ENCODE peak calls at places on chromosomes 5 and 9, in five cellular contexts. S is retinal pigment epithelial cell; H is activated T-cell treated with anti-CD3 and anti-CD28 coated beads, Interleukin-2, amount 50 U/mL, for 1 hour; N is bronchial epithelial cell; Y is AG08395. O is an unnamed sample.

GRCh38 chr5:125823572-125823971 is 599.6 kb upstream of the GRAMD2B start:
- DNase-seq in S (no peak), H (no peak), N (peak; percentile 44), Y (no peak), O (no peak)

GRCh38 chr5:134018154-134018985 is 13.6 kb upstream of the VDAC1 start:
- DNase-seq in S (no peak), H (no peak), N (peak; percentile 33), Y (peak; percentile 27), O (peak; percentile 92)

GRCh38 chr5:78893959-78894676 is 91.0 kb downstream of the ARSB start:
- DNase-seq in S (no peak), H (no peak), N (no peak), Y (no peak), O (no peak)

GRCh38 chr9:21465859-21466518 is 16.1 kb downstream of the IFNE start:
- DNase-seq in S (peak; percentile 29), H (no peak), N (peak; percentile 60), Y (peak; percentile 79), O (no peak)

GRCh38 chr9:124784503-124784902 is 7.6 kb downstream of the OLFML2A start:
- DNase-seq in S (no peak), H (no peak), N (no peak), Y (peak; percentile 72), O (no peak)

GRCh38 chr9:20884985-20885593 is 146.4 kb downstream of the HACD4 start:
- DNase-seq in S (no peak), H (peak; percentile 47), N (peak; percentile 45), Y (peak; percentile 40), O (peak; percentile 54)

GRCh38 chr9:126564716-126565115 is 49.0 kb upstream of the LMX1B start:
- DNase-seq in S (no peak), H (no peak), N (no peak), Y (no peak), O (no peak)

GRCh38 chr5:125719681-125720676 is 703.2 kb upstream of the GRAMD2B start:
- DNase-seq in S (no peak), H (no peak), N (peak; percentile 90), Y (no peak), O (no peak)

GRCh38 chr9:124716795-124717194 is 54.3 kb downstream of the NR6A1 start:
- DNase-seq in S (no peak), H (no peak), N (peak; percentile 86), Y (peak; percentile 22), O (no peak)

GRCh38 chr5:138148811-138149210 is 9.6 kb upstream of the NME5 start:
- DNase-seq in S (peak; percentile 8), H (no peak), N (peak; percentile 92), Y (peak; percentile 40), O (no peak)

GRCh38 chr9:127805620-127806019 is 2.9 kb downstream of the FPGS start:
- DNase-seq in S (no peak), H (peak; percentile 41), N (peak; percentile 22), Y (no peak), O (peak; percentile 49)

GRCh38 chr9:129166962-129167557 is 11.0 kb downstream of the IER5L start:
- DNase-seq in S (no peak), H (no peak), N (peak; percentile 93), Y (peak; percentile 94), O (peak; percentile 37)

GRCh38 chr5:67393211-67393610 is 196.6 kb upstream of the CD180 start:
- DNase-seq in S (no peak), H (no peak), N (no peak), Y (no peak), O (no peak)

GRCh38 chr5:41122459-41122858 is 51.3 kb upstream of the MROH2B start:
- DNase-seq in S (no peak), H (no peak), N (no peak), Y (no peak), O (no peak)

GRCh38 chr5:14881826-14882225 is 10.2 kb upstream of the ANKH start:
- DNase-seq in S (no peak), H (no peak), N (no peak), Y (no peak), O (no peak)

GRCh38 chr9:89256690-89257089 is 54.3 kb upstream of the CKS2 start:
- DNase-seq in S (no peak), H (no peak), N (no peak), Y (no peak), O (no peak)

GRCh38 chr5:73945505-73945904 is 319.5 kb downstream of the ARHGEF28 start:
- DNase-seq in S (no peak), H (no peak), N (no peak), Y (no peak), O (no peak)

GRCh38 chr5:150301170-150301505 is 1.6 kb downstream of the ARSI start:
- DNase-seq in S (peak; percentile 98), H (no peak), N (no peak), Y (peak; percentile 21), O (no peak)

GRCh38 chr9:107394264-107394663 is 95.3 kb downstream of the KLF4 start:
- DNase-seq in S (no peak), H (no peak), N (no peak), Y (no peak), O (no peak)

GRCh38 chr5:71597001-71597400 is 9.9 kb downstream of the MCCC2 start:
- DNase-seq in S (no peak), H (no peak), N (no peak), Y (no peak), O (no peak)

GRCh38 chr5:57626703-57627102 is 144.1 kb upstream of the ACTBL2 start:
- DNase-seq in S (no peak), H (no peak), N (no peak), Y (no peak), O (no peak)

GRCh38 chr5:172881691-172882370 is 47.8 kb downstream of the ERGIC1 start:
- DNase-seq in S (peak; percentile 75), H (no peak), N (no peak), Y (peak; percentile 53), O (no peak)

GRCh38 chr9:128337972-128338371 is 2.4 kb upstream of the SLC27A4 start:
- DNase-seq in S (no peak), H (no peak), N (no peak), Y (no peak), O (no peak)

GRCh38 chr5:83407931-83408330 is 63.6 kb upstream of the VCAN start:
- DNase-seq in S (no peak), H (no peak), N (no peak), Y (no peak), O (no peak)

GRCh38 chr5:27316283-27316675 is 277.9 kb upstream of the CDH9 start:
- DNase-seq in S (no peak), H (no peak), N (peak; percentile 57), Y (peak; percentile 11), O (no peak)

GRCh38 chr9:18542837-18543405 is 69.0 kb downstream of the ADAMTSL1 start:
- DNase-seq in S (no peak), H (no peak), N (no peak), Y (peak; percentile 59), O (no peak)

GRCh38 chr9:38039907-38040682 is 28.9 kb downstream of the SHB start:
- DNase-seq in S (no peak), H (no peak), N (no peak), Y (no peak), O (no peak)

GRCh38 chr9:109975574-109976327 is 195.8 kb downstream of the PALM2AKAP2 start:
- DNase-seq in S (no peak), H (no peak), N (no peak), Y (peak; percentile 78), O (no peak)

GRCh38 chr5:173973614-173973969 is 15.4 kb upstream of the C5orf47 start:
- DNase-seq in S (no peak), H (no peak), N (peak; percentile 5), Y (no peak), O (no peak)

GRCh38 chr9:19160085-19160484 is 32.8 kb upstream of the PLIN2 start:
- DNase-seq in S (no peak), H (no peak), N (no peak), Y (no peak), O (no peak)

GRCh38 chr9:136848393-136849037 is 694 bp upstream of the PHPT1 start:
- DNase-seq in S (no peak), H (no peak), N (peak; percentile 8), Y (peak; percentile 48), O (peak; percentile 27)

GRCh38 chr9:74494490-74494889 is 2.6 kb upstream of the RORB start:
- DNase-seq in S (no peak), H (no peak), N (no peak), Y (no peak), O (no peak)

GRCh38 chr9:33676746-33677505 is 118.4 kb upstream of the PRSS3 start:
- DNase-seq in S (no peak), H (peak; percentile 47), N (no peak), Y (peak; percentile 2), O (peak; percentile 17)

GRCh38 chr9:96344458-96345180 is 38.9 kb downstream of the SLC35D2 start:
- DNase-seq in S (peak; percentile 91), H (no peak), N (peak; percentile 87), Y (peak; percentile 92), O (peak; percentile 77)

GRCh38 chr5:13045897-13046551 is 898.5 kb downstream of the DNAH5 start:
- DNase-seq in S (no peak), H (no peak), N (no peak), Y (no peak), O (no peak)

GRCh38 chr9:98356953-98357352 is 101.5 kb upstream of the TBC1D2 start:
- DNase-seq in S (no peak), H (no peak), N (peak; percentile 87), Y (no peak), O (no peak)

GRCh38 chr5:119332978-119333401 is 22.8 kb upstream of the TNFAIP8 start:
- DNase-seq in S (no peak), H (no peak), N (peak; percentile 95), Y (no peak), O (no peak)

GRCh38 chr9:87749335-87750035 is 23.6 kb downstream of the CTSL start:
- DNase-seq in S (no peak), H (no peak), N (no peak), Y (no peak), O (no peak)

GRCh38 chr9:88092699-88093359 is 45.4 kb downstream of the SPATA31C2 start:
- DNase-seq in S (no peak), H (no peak), N (no peak), Y (peak; percentile 22), O (peak; percentile 52)

GRCh38 chr9:17837931-17838330 is 259.1 kb downstream of the SH3GL2 start:
- DNase-seq in S (no peak), H (no peak), N (no peak), Y (no peak), O (no peak)

O was measured in Peyer's patch.